ENCODE peak calls at places on chromosomes 4 and X, in seven cellular contexts. V is heart left ventricle, M is colonic mucosa, K is cardiac muscle cell, P is dorsolateral prefrontal cortex, C is astrocyte, L is Peyer's patch. F is an unnamed sample.
A peak's percentile ranks its signal among the peaks of the same experiment; 100 is the strongest.

GRCh38 chrX:109533631-109534030 is 3.0 kb upstream of the NXT2 start:
- DNase-seq in V (no peak), K (no peak), C (peak; percentile 4), P (no peak), M (no peak), L (no peak), F (no peak)

GRCh38 chrX:106917830-106918500 is 2.2 kb upstream of the CLDN2 start:
- DNase-seq in L (no peak), K (no peak), M (no peak), P (no peak), C (peak; percentile 68), V (no peak), F (no peak)

GRCh38 chr4:6668391-6668790 is 25.3 kb upstream of the S100P start:
- DNase-seq in L (no peak), P (no peak), C (peak; percentile 93), M (no peak), K (no peak), V (no peak), F (no peak)

GRCh38 chr4:8554555-8555100 is 25.6 kb upstream of the GPR78 start:
- DNase-seq in L (no peak), V (no peak), K (no peak), P (no peak), C (no peak), M (no peak), F (no peak)

GRCh38 chr4:55509272-55509671 is 37.4 kb downstream of the CLOCK start:
- DNase-seq in L (no peak), C (peak; percentile 36), P (no peak), V (no peak), M (no peak), K (no peak), F (no peak)

GRCh38 chr4:22237155-22237751 is 278.6 kb downstream of the ADGRA3 start:
- DNase-seq in M (peak; percentile 83), P (no peak), L (peak; percentile 80), K (peak; percentile 47), C (no peak), V (no peak), F (peak; percentile 69)

GRCh38 chr4:95410387-95411005 is 138.3 kb downstream of the UNC5C start:
- DNase-seq in V (no peak), K (no peak), L (no peak), C (no peak), M (no peak), P (no peak), F (no peak)

GRCh38 chrX:118534716-118535493 is 39.3 kb downstream of the DOCK11 start:
- DNase-seq in C (peak; percentile 79), P (no peak), L (no peak), V (no peak), M (no peak), K (peak; percentile 3), F (no peak)

GRCh38 chr4:124111922-124112321 is 600.6 kb downstream of the ANKRD50 start:
- DNase-seq in M (no peak), K (peak; percentile 79), C (peak; percentile 76), P (no peak), V (peak; percentile 41), L (no peak), F (peak; percentile 27)

GRCh38 chr4:27629532-27630225 is 769.0 kb downstream of the STIM2 start:
- DNase-seq in K (no peak), P (no peak), M (no peak), C (no peak), L (no peak), V (no peak), F (no peak)

GRCh38 chrX:109918753-109919152 is 84.2 kb upstream of the TMEM164 start:
- DNase-seq in M (no peak), K (no peak), C (no peak), P (no peak), L (no peak), V (no peak), F (no peak)

GRCh38 chr4:176123710-176124407 is 58.2 kb downstream of the WDR17 start:
- DNase-seq in V (peak; percentile 10), C (peak; percentile 2), K (peak; percentile 25), P (no peak), L (peak; percentile 49), M (peak; percentile 18), F (peak; percentile 15)

GRCh38 chrX:141989802-141990201 is 86.1 kb downstream of the MAGEC1 start:
- DNase-seq in V (no peak), L (no peak), P (no peak), K (no peak), C (peak; percentile 44), M (no peak), F (no peak)

GRCh38 chr4:3318561-3319021 is 25.8 kb downstream of the RGS12 start:
- DNase-seq in P (no peak), C (no peak), K (peak; percentile 30), M (peak; percentile 18), L (no peak), V (no peak), F (peak; percentile 60)

DNA sequence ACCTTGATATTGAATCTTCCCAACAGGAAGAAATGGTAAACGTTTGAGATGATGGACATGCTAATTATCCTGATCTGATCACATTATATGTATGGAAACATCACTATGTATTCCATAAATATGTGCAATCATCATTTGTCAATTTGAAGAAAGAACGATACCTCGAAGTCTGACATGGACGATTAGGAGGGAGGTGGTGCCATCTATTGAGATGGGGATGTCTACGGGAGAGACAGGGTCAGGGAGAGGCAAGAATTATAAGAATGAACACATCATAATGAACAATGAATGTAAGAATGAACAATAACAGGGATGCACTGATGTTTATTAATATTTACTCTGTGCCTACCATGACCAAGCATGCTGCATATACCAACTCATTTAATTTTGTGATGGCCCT is 93.7 kb upstream of the SOD3 start:
- DNase-seq in V (no peak), K (no peak), P (no peak), L (no peak), C (no peak), M (no peak), F (no peak)
- TF ChIP-seq CTCF in V (no peak), K (no peak), P (peak; percentile 32), L (no peak), C (no peak), M (no peak), F (no peak)

GRCh38 chr4:153518637-153519384 is 52.7 kb downstream of the TMEM131L start:
- DNase-seq in M (peak; percentile 33), L (no peak), P (no peak), K (no peak), V (no peak), C (no peak), F (no peak)

GRCh38 chr4:153520227-153520626 is 54.1 kb downstream of the TMEM131L start:
- DNase-seq in P (no peak), K (no peak), M (peak; percentile 2), V (no peak), L (no peak), C (no peak), F (no peak)

GRCh38 chr4:153517159-153517558 is 51.0 kb downstream of the TMEM131L start:
- DNase-seq in K (no peak), M (peak; percentile 5), C (no peak), P (no peak), V (no peak), L (no peak), F (no peak)

GRCh38 chr4:153519677-153520076 is 53.5 kb downstream of the TMEM131L start:
- DNase-seq in K (no peak), L (no peak), V (no peak), C (no peak), M (peak; percentile 12), P (no peak), F (no peak)

GRCh38 chr4:153518001-153518400 is 51.8 kb downstream of the TMEM131L start:
- DNase-seq in K (no peak), V (peak; percentile 41), M (peak; percentile 34), L (no peak), P (no peak), C (no peak), F (no peak)
- TF ChIP-seq CTCF in K (no peak), V (no peak), M (no peak), L (no peak), P (no peak), C (no peak), F (no peak)

GRCh38 chrX:155864655-155865054 is 16.5 kb upstream of the VAMP7 start:
- DNase-seq in K (no peak), P (no peak), V (no peak), L (no peak), M (no peak), C (no peak), F (no peak)
- TF ChIP-seq CTCF in K (peak; percentile 3), P (no peak), V (no peak), L (no peak), M (no peak), C (peak; percentile 9), F (no peak)

GRCh38 chr4:139654516-139654915 is 11.1 kb upstream of the MGST2 start:
- DNase-seq in M (no peak), P (no peak), K (no peak), V (no peak), C (no peak), L (no peak), F (no peak)

GRCh38 chr4:139655116-139655515 is 10.5 kb upstream of the MGST2 start:
- DNase-seq in M (no peak), V (no peak), L (no peak), C (peak; percentile 39), K (peak; percentile 41), P (no peak), F (peak; percentile 26)

GRCh38 chr4:139658983-139659382 is 6.6 kb upstream of the MGST2 start:
- DNase-seq in L (no peak), M (no peak), K (no peak), P (no peak), C (no peak), V (no peak), F (no peak)

GRCh38 chr4:139658185-139658584 is 7.4 kb upstream of the MGST2 start:
- DNase-seq in V (no peak), K (no peak), L (no peak), P (no peak), M (no peak), C (no peak), F (no peak)

GRCh38 chr4:139656614-139657486 is 8.8 kb upstream of the MGST2 start:
- DNase-seq in M (peak; percentile 55), V (peak; percentile 60), L (peak; percentile 77), P (no peak), C (peak; percentile 56), K (peak; percentile 84), F (peak; percentile 67)
- TF ChIP-seq CTCF in M (peak; percentile 64), V (peak; percentile 83), L (peak; percentile 52), P (peak; percentile 78), C (peak; percentile 87), K (peak; percentile 87), F (peak; percentile 80)

GRCh38 chrX:77597090-77597489 is 149.9 kb downstream of the FGF16 start:
- DNase-seq in C (peak; percentile 31), M (no peak), L (no peak), P (no peak), K (peak; percentile 2), V (no peak), F (no peak)
- TF ChIP-seq CTCF in C (no peak), M (no peak), L (no peak), P (peak; percentile 37), K (peak; percentile 40), V (no peak), F (no peak)

F was measured in endothelial cell.